ENCODE peak calls at places on chromosomes 16 and 17, in ten cellular contexts. One of them, this sample, is unnamed.

GRCh38 chr16:1612320-1613111 is at the start of gene CRAMP1:
- DNase-seq in NCI-H187: no peak
- DNase-seq in EH: peak
- DNase-seq in upper lobe of right lung: no peak
- DNase-seq in T-helper 1 cell: peak
- DNase-seq in NCI-H345: no peak
- DNase-seq in stimulated activated CD8-positive, alpha-beta memory T cell treated with anti-CD3 and anti-CD28 coated beads, Interleukin-7, amount 100 ng/mL, for 4 hours: no peak
- DNase-seq in central memory CD8-positive, alpha-beta T cell: no peak
- DNase-seq in EL: peak
- DNase-seq in fibroblast of mammary gland: no peak
- DNase-seq in this sample: no peak

GRCh38 chr16:89922884-89923639 is at the start of gene TUBB3:
- DNase-seq in NCI-H187: peak
- DNase-seq in EH: peak
- DNase-seq in upper lobe of right lung: peak
- DNase-seq in T-helper 1 cell: peak
- DNase-seq in NCI-H345: peak
- DNase-seq in stimulated activated CD8-positive, alpha-beta memory T cell treated with anti-CD3 and anti-CD28 coated beads, Interleukin-7, amount 100 ng/mL, for 4 hours: peak
- DNase-seq in central memory CD8-positive, alpha-beta T cell: no peak
- DNase-seq in EL: peak
- DNase-seq in fibroblast of mammary gland: peak
- DNase-seq in this sample: peak

GRCh38 chr16:68902376-68903345 is 59.3 kb downstream of the TANGO6 start:
- DNase-seq in NCI-H187: peak
- DNase-seq in EH: peak
- DNase-seq in upper lobe of right lung: no peak
- DNase-seq in T-helper 1 cell: peak
- DNase-seq in NCI-H345: peak
- DNase-seq in stimulated activated CD8-positive, alpha-beta memory T cell treated with anti-CD3 and anti-CD28 coated beads, Interleukin-7, amount 100 ng/mL, for 4 hours: no peak
- DNase-seq in central memory CD8-positive, alpha-beta T cell: no peak
- DNase-seq in EL: peak
- DNase-seq in fibroblast of mammary gland: peak
- DNase-seq in this sample: no peak

GRCh38 chr17:19508327-19508867 is 25.3 kb upstream of the SLC47A1 start:
- DNase-seq in NCI-H187: no peak
- DNase-seq in EH: no peak
- DNase-seq in upper lobe of right lung: peak
- DNase-seq in T-helper 1 cell: no peak
- DNase-seq in NCI-H345: peak
- DNase-seq in stimulated activated CD8-positive, alpha-beta memory T cell treated with anti-CD3 and anti-CD28 coated beads, Interleukin-7, amount 100 ng/mL, for 4 hours: peak
- DNase-seq in central memory CD8-positive, alpha-beta T cell: no peak
- DNase-seq in EL: no peak
- DNase-seq in fibroblast of mammary gland: no peak
- DNase-seq in this sample: no peak

GRCh38 chr16:69859105-69859969 is 91.8 kb upstream of the CLEC18A start:
- DNase-seq in NCI-H187: no peak
- DNase-seq in EH: peak
- DNase-seq in upper lobe of right lung: no peak
- DNase-seq in T-helper 1 cell: no peak
- DNase-seq in NCI-H345: no peak
- DNase-seq in stimulated activated CD8-positive, alpha-beta memory T cell treated with anti-CD3 and anti-CD28 coated beads, Interleukin-7, amount 100 ng/mL, for 4 hours: no peak
- DNase-seq in central memory CD8-positive, alpha-beta T cell: no peak
- DNase-seq in EL: no peak
- DNase-seq in fibroblast of mammary gland: no peak
- DNase-seq in this sample: no peak

GRCh38 chr17:15341385-15341849 is at the start of gene TEKT3:
- DNase-seq in NCI-H187: no peak
- DNase-seq in EH: peak
- DNase-seq in upper lobe of right lung: peak
- DNase-seq in T-helper 1 cell: no peak
- DNase-seq in NCI-H345: peak
- DNase-seq in stimulated activated CD8-positive, alpha-beta memory T cell treated with anti-CD3 and anti-CD28 coated beads, Interleukin-7, amount 100 ng/mL, for 4 hours: no peak
- DNase-seq in central memory CD8-positive, alpha-beta T cell: no peak
- DNase-seq in EL: peak
- DNase-seq in fibroblast of mammary gland: peak
- DNase-seq in this sample: no peak

GRCh38 chr17:9120471-9120870 is 99.2 kb downstream of the NTN1 start:
- DNase-seq in NCI-H187: no peak
- DNase-seq in EH: no peak
- DNase-seq in upper lobe of right lung: peak
- DNase-seq in T-helper 1 cell: no peak
- DNase-seq in NCI-H345: no peak
- DNase-seq in stimulated activated CD8-positive, alpha-beta memory T cell treated with anti-CD3 and anti-CD28 coated beads, Interleukin-7, amount 100 ng/mL, for 4 hours: no peak
- DNase-seq in central memory CD8-positive, alpha-beta T cell: no peak
- DNase-seq in EL: no peak
- DNase-seq in fibroblast of mammary gland: no peak
- DNase-seq in this sample: no peak

GRCh38 chr17:56026894-56027293 is 126.4 kb upstream of the ANKFN1 start:
- DNase-seq in NCI-H187: no peak
- DNase-seq in EH: no peak
- DNase-seq in upper lobe of right lung: no peak
- DNase-seq in T-helper 1 cell: no peak
- DNase-seq in NCI-H345: no peak
- DNase-seq in stimulated activated CD8-positive, alpha-beta memory T cell treated with anti-CD3 and anti-CD28 coated beads, Interleukin-7, amount 100 ng/mL, for 4 hours: no peak
- DNase-seq in central memory CD8-positive, alpha-beta T cell: no peak
- DNase-seq in EL: no peak
- DNase-seq in fibroblast of mammary gland: no peak
- DNase-seq in this sample: no peak

GRCh38 chr17:80803451-80804428 is 187.9 kb upstream of the CHMP6 start:
- DNase-seq in NCI-H187: no peak
- DNase-seq in EH: no peak
- DNase-seq in upper lobe of right lung: peak
- DNase-seq in T-helper 1 cell: no peak
- DNase-seq in NCI-H345: no peak
- DNase-seq in stimulated activated CD8-positive, alpha-beta memory T cell treated with anti-CD3 and anti-CD28 coated beads, Interleukin-7, amount 100 ng/mL, for 4 hours: no peak
- DNase-seq in central memory CD8-positive, alpha-beta T cell: no peak
- DNase-seq in EL: no peak
- DNase-seq in fibroblast of mammary gland: no peak
- DNase-seq in this sample: no peak

GRCh38 chr17:13087802-13088201 is 70.0 kb upstream of the ELAC2 start:
- DNase-seq in NCI-H187: no peak
- DNase-seq in EH: no peak
- DNase-seq in upper lobe of right lung: no peak
- DNase-seq in T-helper 1 cell: no peak
- DNase-seq in NCI-H345: no peak
- DNase-seq in stimulated activated CD8-positive, alpha-beta memory T cell treated with anti-CD3 and anti-CD28 coated beads, Interleukin-7, amount 100 ng/mL, for 4 hours: no peak
- DNase-seq in central memory CD8-positive, alpha-beta T cell: no peak
- DNase-seq in EL: no peak
- DNase-seq in fibroblast of mammary gland: no peak
- DNase-seq in this sample: no peak

GRCh38 chr17:65515959-65516948 is 45.2 kb downstream of the AXIN2 start:
- DNase-seq in NCI-H187: no peak
- DNase-seq in EH: peak
- DNase-seq in upper lobe of right lung: no peak
- DNase-seq in T-helper 1 cell: no peak
- DNase-seq in NCI-H345: no peak
- DNase-seq in stimulated activated CD8-positive, alpha-beta memory T cell treated with anti-CD3 and anti-CD28 coated beads, Interleukin-7, amount 100 ng/mL, for 4 hours: no peak
- DNase-seq in central memory CD8-positive, alpha-beta T cell: no peak
- DNase-seq in EL: no peak
- DNase-seq in fibroblast of mammary gland: no peak
- DNase-seq in this sample: no peak

GRCh38 chr16:88673685-88674398 is 11.0 kb upstream of the MVD start:
- DNase-seq in NCI-H187: no peak
- DNase-seq in EH: no peak
- DNase-seq in upper lobe of right lung: no peak
- DNase-seq in T-helper 1 cell: no peak
- DNase-seq in NCI-H345: no peak
- DNase-seq in stimulated activated CD8-positive, alpha-beta memory T cell treated with anti-CD3 and anti-CD28 coated beads, Interleukin-7, amount 100 ng/mL, for 4 hours: no peak
- DNase-seq in central memory CD8-positive, alpha-beta T cell: no peak
- DNase-seq in EL: no peak
- DNase-seq in fibroblast of mammary gland: no peak
- DNase-seq in this sample: no peak

GRCh38 chr17:65537845-65538678 is 23.4 kb downstream of the AXIN2 start:
- DNase-seq in NCI-H187: no peak
- DNase-seq in EH: no peak
- DNase-seq in upper lobe of right lung: no peak
- DNase-seq in T-helper 1 cell: peak
- DNase-seq in NCI-H345: no peak
- DNase-seq in stimulated activated CD8-positive, alpha-beta memory T cell treated with anti-CD3 and anti-CD28 coated beads, Interleukin-7, amount 100 ng/mL, for 4 hours: no peak
- DNase-seq in central memory CD8-positive, alpha-beta T cell: no peak
- DNase-seq in EL: no peak
- DNase-seq in fibroblast of mammary gland: peak
- DNase-seq in this sample: no peak

GRCh38 chr17:48804936-48805411 is 12.1 kb downstream of the TTLL6 start:
- DNase-seq in NCI-H187: peak
- DNase-seq in EH: peak
- DNase-seq in upper lobe of right lung: peak
- DNase-seq in T-helper 1 cell: peak
- DNase-seq in NCI-H345: peak
- DNase-seq in stimulated activated CD8-positive, alpha-beta memory T cell treated with anti-CD3 and anti-CD28 coated beads, Interleukin-7, amount 100 ng/mL, for 4 hours: peak
- DNase-seq in central memory CD8-positive, alpha-beta T cell: peak
- DNase-seq in EL: peak
- DNase-seq in fibroblast of mammary gland: peak
- DNase-seq in this sample: peak

GRCh38 chr17:50210249-50211225 is 9.1 kb upstream of the COL1A1 start:
- DNase-seq in NCI-H187: no peak
- DNase-seq in EH: peak
- DNase-seq in upper lobe of right lung: no peak
- DNase-seq in T-helper 1 cell: no peak
- DNase-seq in NCI-H345: no peak
- DNase-seq in stimulated activated CD8-positive, alpha-beta memory T cell treated with anti-CD3 and anti-CD28 coated beads, Interleukin-7, amount 100 ng/mL, for 4 hours: no peak
- DNase-seq in central memory CD8-positive, alpha-beta T cell: no peak
- DNase-seq in EL: peak
- DNase-seq in fibroblast of mammary gland: peak
- DNase-seq in this sample: no peak

GRCh38 chr16:12917653-12918052 is 16.3 kb downstream of the SHISA9 start:
- DNase-seq in NCI-H187: no peak
- DNase-seq in EH: peak
- DNase-seq in upper lobe of right lung: no peak
- DNase-seq in T-helper 1 cell: no peak
- DNase-seq in NCI-H345: no peak
- DNase-seq in stimulated activated CD8-positive, alpha-beta memory T cell treated with anti-CD3 and anti-CD28 coated beads, Interleukin-7, amount 100 ng/mL, for 4 hours: no peak
- DNase-seq in central memory CD8-positive, alpha-beta T cell: no peak
- DNase-seq in EL: no peak
- DNase-seq in fibroblast of mammary gland: peak
- DNase-seq in this sample: no peak

GRCh38 chr17:17921192-17922082 is 50.8 kb downstream of the TOM1L2 start:
- DNase-seq in NCI-H187: no peak
- DNase-seq in EH: peak
- DNase-seq in upper lobe of right lung: no peak
- DNase-seq in T-helper 1 cell: no peak
- DNase-seq in NCI-H345: no peak
- DNase-seq in stimulated activated CD8-positive, alpha-beta memory T cell treated with anti-CD3 and anti-CD28 coated beads, Interleukin-7, amount 100 ng/mL, for 4 hours: no peak
- DNase-seq in central memory CD8-positive, alpha-beta T cell: no peak
- DNase-seq in EL: peak
- DNase-seq in fibroblast of mammary gland: peak
- DNase-seq in this sample: no peak

GRCh38 chr16:4098496-4098895 is 17.7 kb downstream of the ADCY9 start:
- DNase-seq in NCI-H187: no peak
- DNase-seq in EH: peak
- DNase-seq in upper lobe of right lung: no peak
- DNase-seq in T-helper 1 cell: no peak
- DNase-seq in NCI-H345: no peak
- DNase-seq in stimulated activated CD8-positive, alpha-beta memory T cell treated with anti-CD3 and anti-CD28 coated beads, Interleukin-7, amount 100 ng/mL, for 4 hours: no peak
- DNase-seq in central memory CD8-positive, alpha-beta T cell: no peak
- DNase-seq in EL: no peak
- DNase-seq in fibroblast of mammary gland: no peak
- DNase-seq in this sample: no peak

GRCh38 chr17:80101946-80102706 is 745 bp downstream of the GAA start:
- DNase-seq in NCI-H187: no peak
- DNase-seq in EH: peak
- DNase-seq in upper lobe of right lung: peak
- DNase-seq in T-helper 1 cell: peak
- DNase-seq in NCI-H345: peak
- DNase-seq in stimulated activated CD8-positive, alpha-beta memory T cell treated with anti-CD3 and anti-CD28 coated beads, Interleukin-7, amount 100 ng/mL, for 4 hours: no peak
- DNase-seq in central memory CD8-positive, alpha-beta T cell: no peak
- DNase-seq in EL: peak
- DNase-seq in fibroblast of mammary gland: peak
- DNase-seq in this sample: no peak

GRCh38 chr17:48799069-48799710 is 17.8 kb downstream of the TTLL6 start:
- DNase-seq in NCI-H187: no peak
- DNase-seq in EH: no peak
- DNase-seq in upper lobe of right lung: no peak
- DNase-seq in T-helper 1 cell: no peak
- DNase-seq in NCI-H345: no peak
- DNase-seq in stimulated activated CD8-positive, alpha-beta memory T cell treated with anti-CD3 and anti-CD28 coated beads, Interleukin-7, amount 100 ng/mL, for 4 hours: no peak
- DNase-seq in central memory CD8-positive, alpha-beta T cell: no peak
- DNase-seq in EL: no peak
- DNase-seq in fibroblast of mammary gland: no peak
- DNase-seq in this sample: no peak

GRCh38 chr16:28505489-28506137 is 1.0 kb downstream of the IL27 start:
- DNase-seq in NCI-H187: no peak
- DNase-seq in EH: no peak
- DNase-seq in upper lobe of right lung: no peak
- DNase-seq in T-helper 1 cell: no peak
- DNase-seq in NCI-H345: no peak
- DNase-seq in stimulated activated CD8-positive, alpha-beta memory T cell treated with anti-CD3 and anti-CD28 coated beads, Interleukin-7, amount 100 ng/mL, for 4 hours: no peak
- DNase-seq in central memory CD8-positive, alpha-beta T cell: no peak
- DNase-seq in EL: no peak
- DNase-seq in fibroblast of mammary gland: no peak
- DNase-seq in this sample: no peak

GRCh38 chr16:11251525-11252481 is 4.2 kb downstream of the SOCS1 start:
- DNase-seq in NCI-H187: no peak
- DNase-seq in EH: peak
- DNase-seq in upper lobe of right lung: no peak
- DNase-seq in T-helper 1 cell: peak
- DNase-seq in NCI-H345: no peak
- DNase-seq in stimulated activated CD8-positive, alpha-beta memory T cell treated with anti-CD3 and anti-CD28 coated beads, Interleukin-7, amount 100 ng/mL, for 4 hours: peak
- DNase-seq in central memory CD8-positive, alpha-beta T cell: peak
- DNase-seq in EL: no peak
- DNase-seq in fibroblast of mammary gland: peak
- DNase-seq in this sample: no peak

GRCh38 chr17:1709971-1710806 is at the start of gene TLCD2:
- DNase-seq in NCI-H187: no peak
- DNase-seq in EH: peak
- DNase-seq in upper lobe of right lung: peak
- DNase-seq in T-helper 1 cell: no peak
- DNase-seq in NCI-H345: peak
- DNase-seq in stimulated activated CD8-positive, alpha-beta memory T cell treated with anti-CD3 and anti-CD28 coated beads, Interleukin-7, amount 100 ng/mL, for 4 hours: no peak
- DNase-seq in central memory CD8-positive, alpha-beta T cell: no peak
- DNase-seq in EL: peak
- DNase-seq in fibroblast of mammary gland: peak
- DNase-seq in this sample: no peak

GRCh38 chr17:28193241-28193640 is 125.8 kb upstream of the TMEM97 start:
- DNase-seq in NCI-H187: no peak
- DNase-seq in EH: no peak
- DNase-seq in upper lobe of right lung: peak
- DNase-seq in T-helper 1 cell: no peak
- DNase-seq in NCI-H345: no peak
- DNase-seq in stimulated activated CD8-positive, alpha-beta memory T cell treated with anti-CD3 and anti-CD28 coated beads, Interleukin-7, amount 100 ng/mL, for 4 hours: no peak
- DNase-seq in central memory CD8-positive, alpha-beta T cell: no peak
- DNase-seq in EL: no peak
- DNase-seq in fibroblast of mammary gland: no peak
- DNase-seq in this sample: no peak

GRCh38 chr16:73399486-73399885 is 351.6 kb upstream of the ZFHX3 start:
- DNase-seq in NCI-H187: no peak
- DNase-seq in EH: no peak
- DNase-seq in upper lobe of right lung: no peak
- DNase-seq in T-helper 1 cell: no peak
- DNase-seq in NCI-H345: no peak
- DNase-seq in stimulated activated CD8-positive, alpha-beta memory T cell treated with anti-CD3 and anti-CD28 coated beads, Interleukin-7, amount 100 ng/mL, for 4 hours: no peak
- DNase-seq in central memory CD8-positive, alpha-beta T cell: no peak
- DNase-seq in EL: no peak
- DNase-seq in fibroblast of mammary gland: no peak
- DNase-seq in this sample: no peak

GRCh38 chr16:24988593-24989338 is 26.4 kb downstream of the ARHGAP17 start:
- DNase-seq in NCI-H187: no peak
- DNase-seq in EH: peak
- DNase-seq in upper lobe of right lung: no peak
- DNase-seq in T-helper 1 cell: no peak
- DNase-seq in NCI-H345: no peak
- DNase-seq in stimulated activated CD8-positive, alpha-beta memory T cell treated with anti-CD3 and anti-CD28 coated beads, Interleukin-7, amount 100 ng/mL, for 4 hours: peak
- DNase-seq in central memory CD8-positive, alpha-beta T cell: no peak
- DNase-seq in EL: peak
- DNase-seq in fibroblast of mammary gland: peak
- DNase-seq in this sample: peak

GRCh38 chr17:27518750-27519521 is 62.7 kb downstream of the KSR1 start:
- DNase-seq in NCI-H187: no peak
- DNase-seq in EH: no peak
- DNase-seq in upper lobe of right lung: no peak
- DNase-seq in T-helper 1 cell: no peak
- DNase-seq in NCI-H345: no peak
- DNase-seq in stimulated activated CD8-positive, alpha-beta memory T cell treated with anti-CD3 and anti-CD28 coated beads, Interleukin-7, amount 100 ng/mL, for 4 hours: no peak
- DNase-seq in central memory CD8-positive, alpha-beta T cell: no peak
- DNase-seq in EL: no peak
- DNase-seq in fibroblast of mammary gland: no peak
- DNase-seq in this sample: no peak

GRCh38 chr17:34998205-34998604 is 17.9 kb downstream of the LIG3 start:
- DNase-seq in NCI-H187: no peak
- DNase-seq in EH: peak
- DNase-seq in upper lobe of right lung: peak
- DNase-seq in T-helper 1 cell: peak
- DNase-seq in NCI-H345: peak
- DNase-seq in stimulated activated CD8-positive, alpha-beta memory T cell treated with anti-CD3 and anti-CD28 coated beads, Interleukin-7, amount 100 ng/mL, for 4 hours: peak
- DNase-seq in central memory CD8-positive, alpha-beta T cell: peak
- DNase-seq in EL: peak
- DNase-seq in fibroblast of mammary gland: peak
- DNase-seq in this sample: peak